ENCODE peak calls at places on chromosomes 1 and 21, in four cellular contexts. E, T, P and H are unnamed samples. For H3K4me1, the result is how much of the 10 kb centered on the place peaks cover.

GRCh38 chr1:149962039-149962647 is 25.5 kb upstream of the MTMR11 start:
- DNase-seq in E (peak), T (no peak), P (peak), H (peak)

GRCh38 chr1:240258910-240259309 is 167.2 kb downstream of the FMN2 start:
- DNase-seq in E (no peak), T (no peak), P (peak), H (no peak)

GRCh38 chr1:88784551-88784950 is 100.5 kb downstream of the PKN2 start:
- DNase-seq in E (no peak), T (no peak), P (no peak), H (no peak)

GRCh38 chr21:42237577-42237976 is 18.6 kb downstream of the ABCG1 start:
- DNase-seq in E (no peak), T (no peak), P (no peak), H (no peak)

GRCh38 chr21:26842976-26843911 is 2.0 kb downstream of the ADAMTS1 start:
- DNase-seq in E (peak), T (peak), P (peak), H (peak)

GRCh38 chr1:27602510-27603319 is 1.2 kb downstream of the AHDC1 start:
- DNase-seq in E (peak), T (no peak), P (peak), H (peak)

GRCh38 chr1:4062992-4063391 is 162.9 kb upstream of the C1orf174 start:
- DNase-seq in E (no peak), T (no peak), P (no peak), H (no peak)

GRCh38 chr1:46244656-46245371 is 2.7 kb upstream of the RAD54L start:
- DNase-seq in E (peak), T (no peak), P (peak), H (no peak)

GRCh38 chr21:18937337-18937736 is 533.8 kb upstream of the TMPRSS15 start:
- DNase-seq in E (no peak), T (no peak), P (no peak), H (no peak)

GRCh38 chr1:198333744-198334143 is 176.9 kb downstream of the NEK7 start:
- DNase-seq in E (no peak), T (no peak), P (peak), H (no peak)

GRCh38 chr1:18480315-18481189 is at the start of gene KLHDC7A:
- DNase-seq in E (peak), T (no peak), P (no peak), H (no peak)

GRCh38 chr1:50175711-50176562 is 67.2 kb downstream of the ELAVL4 start:
- DNase-seq in E (no peak), T (no peak), P (no peak), H (no peak)

GRCh38 chr1:235855811-235856429 is 10.8 kb downstream of the LYST start:
- DNase-seq in E (no peak), T (no peak), P (peak), H (no peak)

GRCh38 chr1:223765036-223765718 is 52.8 kb downstream of the CAPN2 start:
- DNase-seq in E (no peak), T (no peak), P (peak), H (no peak)

GRCh38 chr1:17682403-17682802 is 72.7 kb upstream of the ACTL8 start:
- DNase-seq in E (no peak), T (no peak), P (no peak), H (no peak)

GRCh38 chr1:182839209-182840065 is at the start of gene DHX9:
- DNase-seq in E (peak), T (peak), P (peak), H (peak)

GRCh38 chr1:3530086-3530930 is 75.8 kb downstream of the ARHGEF16 start:
- DNase-seq in E (peak), T (no peak), P (no peak), H (no peak)

GRCh38 chr1:221117548-221117951 is 238.3 kb downstream of the HLX start:
- DNase-seq in E (no peak), T (no peak), P (peak), H (peak)

GRCh38 chr1:214983126-214983869 is 99.2 kb upstream of the KCNK2 start:
- DNase-seq in E (no peak), T (no peak), P (peak), H (no peak)

GRCh38 chr1:26097696-26098095 is 13.9 kb upstream of the PDIK1L start:
- DNase-seq in E (no peak), T (no peak), P (peak), H (no peak)

GRCh38 chr1:110211503-110212164 is 1.5 kb downstream of the KCNC4 start:
- DNase-seq in E (peak), T (no peak), P (no peak), H (no peak)

DNA sequence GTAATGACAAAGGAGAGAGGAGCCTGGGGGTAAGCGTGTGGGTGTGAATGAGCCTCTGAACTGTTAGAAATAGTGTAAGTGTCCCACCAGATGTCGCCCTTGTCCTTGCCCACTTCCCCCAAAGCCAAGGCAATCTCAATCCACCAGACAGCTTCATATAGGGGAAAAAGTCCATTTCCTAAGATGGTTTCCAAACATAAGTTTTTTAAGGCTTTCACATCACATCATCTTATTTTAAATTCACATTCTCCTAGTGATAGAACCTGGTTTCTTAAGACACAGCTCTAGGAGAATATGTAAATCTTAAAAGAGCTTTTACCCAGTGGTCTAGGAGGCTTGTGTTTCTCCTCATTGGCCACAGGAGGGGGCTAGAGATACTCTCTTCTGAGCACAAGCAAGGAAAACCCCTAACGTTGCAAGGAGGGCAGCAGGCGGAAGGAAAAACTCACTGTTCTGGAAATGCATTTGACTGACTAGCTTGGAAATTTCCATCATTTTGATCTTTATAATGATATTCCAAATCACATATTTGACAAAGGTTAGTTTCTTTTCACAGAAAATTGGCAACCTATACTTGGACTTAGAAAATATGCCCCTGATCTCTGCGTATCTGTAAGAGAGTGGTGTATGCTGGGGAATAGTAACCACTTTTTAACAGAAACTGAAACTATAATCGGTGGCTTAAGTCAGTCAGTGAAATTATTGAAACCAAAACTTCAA is 51.9 kb upstream of the LPAR3 start:
- DNase-seq in E (peak), T (no peak), P (peak), H (peak)
- H3K4me3 ChIP-seq in E (no peak), T (peak), P (peak), H (peak)

GRCh38 chr1:183996036-183996376 is 41.5 kb downstream of the COLGALT2 start:
- DNase-seq in E (no peak), T (no peak), P (no peak), H (no peak)

GRCh38 chr1:183998045-183998444 is 39.5 kb downstream of the COLGALT2 start:
- DNase-seq in E (no peak), T (no peak), P (no peak), H (no peak)

GRCh38 chr1:183996396-183996795 is 41.1 kb downstream of the COLGALT2 start:
- DNase-seq in E (peak), T (no peak), P (no peak), H (no peak)

GRCh38 chr1:183993132-183993531 is 44.4 kb downstream of the COLGALT2 start:
- DNase-seq in E (no peak), T (no peak), P (no peak), H (no peak)

GRCh38 chr1:183995322-183996035 is 42.0 kb downstream of the COLGALT2 start:
- DNase-seq in E (peak), T (no peak), P (peak), H (no peak)
- H3K4me1 ChIP-seq in E (under half), T (under half), P (under half), H (under half)

GRCh38 chr1:24742090-24742938 is 2.9 kb upstream of the CLIC4 start:
- DNase-seq in E (peak), T (no peak), P (peak), H (no peak)
- TF ChIP-seq CTCF in E (no peak), T (no peak), P (no peak), H (no peak)

DNA sequence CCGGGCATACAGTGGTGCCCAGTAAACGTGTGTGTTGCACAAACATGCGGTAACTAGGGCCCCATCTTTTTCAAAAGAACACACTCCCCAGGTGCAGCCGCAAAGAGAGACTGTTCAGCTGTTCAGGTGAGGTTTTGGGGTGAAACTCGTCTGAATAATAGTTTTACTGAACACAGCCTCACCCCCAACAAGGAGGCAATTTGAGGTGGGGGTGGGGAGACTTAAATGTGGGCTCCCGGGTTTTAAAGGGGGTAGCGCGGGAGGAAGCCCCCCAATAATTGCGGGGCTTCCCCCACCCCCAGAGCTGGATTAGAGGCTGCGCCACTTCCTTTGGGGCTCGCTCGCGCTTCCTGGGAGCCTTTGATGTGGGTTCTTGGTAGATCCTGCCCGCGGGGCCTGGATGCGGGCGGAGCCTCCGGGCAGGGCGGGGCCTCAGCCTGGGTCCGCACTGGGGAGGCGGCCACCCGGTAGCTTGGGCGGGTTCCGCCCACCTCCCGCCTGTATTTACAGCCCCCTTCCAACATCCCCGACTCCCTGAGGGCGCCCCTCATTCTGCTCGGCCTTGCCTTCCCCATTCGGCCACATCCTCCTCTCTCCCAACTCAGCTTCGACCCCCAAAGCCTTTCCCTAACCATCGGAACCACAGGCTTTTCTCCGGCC is 6.4 kb upstream of the EPHA2 start:
- DNase-seq in E (peak), T (no peak), P (no peak), H (no peak)
- H3K4me3 ChIP-seq in E (peak), T (no peak), P (no peak), H (no peak)